ENCODE peak calls at places on chromosomes 7 and 10, in five cellular contexts. I is H9, O is keratinocyte, E is tibial nerve, H is Panc1. Z is an unnamed sample.

GRCh38 chr7:91020611-91021385 is 243.4 kb upstream of the FZD1 start:
- DNase-seq in E (no peak), O (no peak), H (no peak), I (no peak), Z (no peak)

GRCh38 chr10:70662362-70663220 is 9.7 kb upstream of the ADAMTS14 start:
- DNase-seq in E (no peak), I (no peak), O (no peak), H (no peak), Z (no peak)

GRCh38 chr7:4840097-4840501 is 21.7 kb downstream of the PAPOLB start:
- DNase-seq in E (no peak), H (no peak), O (no peak), I (no peak), Z (no peak)

GRCh38 chr7:14380881-14381280 is 391.4 kb upstream of the ETV1 start:
- DNase-seq in I (no peak), H (no peak), E (no peak), O (no peak), Z (no peak)

GRCh38 chr10:43820663-43821062 is 172.0 kb upstream of the ZNF32 start:
- DNase-seq in O (no peak), E (no peak), H (no peak), I (no peak), Z (peak; percentile 68)

GRCh38 chr7:107948645-107949442 is 54.1 kb downstream of the LAMB1 start:
- DNase-seq in H (peak; percentile 88), O (no peak), E (no peak), I (no peak), Z (peak; percentile 19)

GRCh38 chr7:48098846-48099245 is 9.8 kb downstream of the UPP1 start:
- DNase-seq in H (no peak), O (no peak), I (no peak), E (no peak), Z (no peak)

GRCh38 chr10:125153693-125154490 is 6.5 kb downstream of the CTBP2 start:
- DNase-seq in I (peak; percentile 23), H (no peak), O (no peak), E (no peak), Z (no peak)

GRCh38 chr10:124248646-124249045 is 155.2 kb upstream of the CHST15 start:
- DNase-seq in I (no peak), O (no peak), E (no peak), H (no peak), Z (no peak)

GRCh38 chr10:3886191-3886590 is 101.2 kb upstream of the KLF6 start:
- DNase-seq in E (no peak), I (peak; percentile 70), H (no peak), O (no peak), Z (no peak)

GRCh38 chr10:26217396-26218105 is 977 bp downstream of the GAD2 start:
- DNase-seq in E (no peak), I (peak; percentile 73), H (no peak), O (no peak), Z (peak; percentile 70)

GRCh38 chr7:4836206-4836661 is 25.6 kb downstream of the PAPOLB start:
- DNase-seq in I (no peak), O (no peak), E (no peak), H (no peak), Z (no peak)

GRCh38 chr7:631291-631711 is 95.2 kb upstream of the DNAAF5 start:
- DNase-seq in E (no peak), O (no peak), H (no peak), I (no peak), Z (no peak)

GRCh38 chr10:18650618-18651017 is 769 bp downstream of the NSUN6 start:
- DNase-seq in H (no peak), O (no peak), I (no peak), E (no peak), Z (no peak)

GRCh38 chr10:43205681-43206390 is 61.0 kb downstream of the RASGEF1A start:
- DNase-seq in E (peak; percentile 7), I (no peak), O (no peak), H (no peak), Z (no peak)

GRCh38 chr7:38007096-38007495 is 86.7 kb downstream of the EPDR1 start:
- DNase-seq in I (no peak), E (no peak), O (no peak), H (no peak), Z (no peak)

GRCh38 chr7:133829336-133829897 is 297.7 kb upstream of the LRGUK start:
- DNase-seq in O (no peak), E (no peak), I (no peak), H (no peak), Z (no peak)

GRCh38 chr10:87578799-87579401 is 74.2 kb downstream of the MINPP1 start:
- DNase-seq in I (no peak), H (no peak), O (no peak), E (no peak), Z (no peak)

GRCh38 chr10:92200564-92200963 is 90.3 kb downstream of the CPEB3 start:
- DNase-seq in E (no peak), O (peak; percentile 73), I (no peak), H (no peak), Z (no peak)

GRCh38 chr7:52973126-52973525 is 62.3 kb upstream of the POM121L12 start:
- DNase-seq in I (no peak), O (no peak), H (no peak), E (no peak), Z (no peak)

GRCh38 chr7:45921381-45921698 is 268 bp upstream of the IGFBP3 start:
- DNase-seq in E (no peak), I (no peak), H (no peak), O (no peak), Z (peak; percentile 75)

GRCh38 chr7:101121996-101122932 is 4.6 kb upstream of the SERPINE1 start:
- DNase-seq in H (no peak), E (peak; percentile 46), I (peak; percentile 76), O (no peak), Z (no peak)

GRCh38 chr7:31100445-31100844 is 48.3 kb downstream of the ADCYAP1R1 start:
- DNase-seq in H (no peak), I (peak; percentile 5), O (no peak), E (no peak), Z (no peak)

GRCh38 chr7:131540491-131541162 is 15.8 kb downstream of the PODXL start:
- DNase-seq in O (no peak), H (no peak), I (no peak), E (no peak), Z (no peak)

GRCh38 chr7:19122018-19122588 is 4.7 kb upstream of the TWIST1 start:
- DNase-seq in I (no peak), H (peak; percentile 22), O (no peak), E (no peak), Z (no peak)

GRCh38 chr10:110171032-110171431 is 36.4 kb upstream of the MXI1 start:
- DNase-seq in H (no peak), I (peak; percentile 46), O (no peak), E (no peak), Z (peak; percentile 24)

GRCh38 chr10:110167149-110167548 is 40.3 kb upstream of the MXI1 start:
- DNase-seq in O (no peak), I (peak; percentile 2), E (no peak), H (no peak), Z (peak; percentile 53)

GRCh38 chr10:110169586-110169985 is 37.8 kb upstream of the MXI1 start:
- DNase-seq in I (peak; percentile 26), H (no peak), O (no peak), E (no peak), Z (peak; percentile 72)

GRCh38 chr10:110170142-110170887 is 37.1 kb upstream of the MXI1 start:
- DNase-seq in E (no peak), I (peak; percentile 64), H (no peak), O (no peak), Z (peak; percentile 62)

GRCh38 chr10:110168601-110169481 is 38.6 kb upstream of the MXI1 start:
- DNase-seq in H (no peak), E (no peak), I (peak; percentile 77), O (no peak), Z (peak; percentile 87)
- H3K27me3 ChIP-seq in H (peaks cover 21% of the 10 kb centered on the region), E (peaks cover 66% of the 10 kb centered on the region), I (peaks cover 79% of the 10 kb centered on the region), O (peaks cover 19% of the 10 kb centered on the region), Z (peaks cover 56% of the 10 kb centered on the region)

GRCh38 chr7:25859732-25860131 is 292.3 kb upstream of the NFE2L3 start:
- DNase-seq in E (no peak), O (no peak), H (no peak), I (no peak), Z (no peak)
- H3K27me3 ChIP-seq in E (peaks cover 100% of the 10 kb centered on the region), O (no peaks in the 10 kb centered on the region), H (peaks cover 23% of the 10 kb centered on the region), I (peaks cover 43% of the 10 kb centered on the region), Z (peaks cover 76% of the 10 kb centered on the region)

GRCh38 chr10:84212015-84212414 is 13.3 kb downstream of the LRIT2 start:
- DNase-seq in H (no peak), O (no peak), E (no peak), I (no peak), Z (no peak)
- H3K27me3 ChIP-seq in H (peaks cover 27% of the 10 kb centered on the region), O (no peaks in the 10 kb centered on the region), E (no peaks in the 10 kb centered on the region), I (no peaks in the 10 kb centered on the region), Z (no peaks in the 10 kb centered on the region)

GRCh38 chr7:67683628-67684027 is 687.0 kb downstream of the TYW1 start:
- DNase-seq in O (no peak), E (no peak), H (no peak), I (no peak), Z (no peak)
- H3K27me3 ChIP-seq in O (no peaks in the 10 kb centered on the region), E (no peaks in the 10 kb centered on the region), H (no peaks in the 10 kb centered on the region), I (no peaks in the 10 kb centered on the region), Z (no peaks in the 10 kb centered on the region)

GRCh38 chr7:158564648-158565005 is 23.0 kb downstream of the PTPRN2 start:
- DNase-seq in E (no peak), H (no peak), O (no peak), I (no peak), Z (no peak)
- H3K27me3 ChIP-seq in E (peaks cover 15% of the 10 kb centered on the region), H (peaks cover 9% of the 10 kb centered on the region), O (peaks cover 5% of the 10 kb centered on the region), I (no peaks in the 10 kb centered on the region), Z (peaks cover 84% of the 10 kb centered on the region)

GRCh38 chr10:129965418-129965793 is 1.3 kb upstream of the EBF3 start:
- DNase-seq in I (no peak), H (no peak), O (no peak), E (no peak), Z (no peak)
- H3K27me3 ChIP-seq in I (peaks cover 90% of the 10 kb centered on the region), H (peaks cover 29% of the 10 kb centered on the region), O (peaks cover 97% of the 10 kb centered on the region), E (peaks cover 86% of the 10 kb centered on the region), Z (peaks cover 87% of the 10 kb centered on the region)